ENCODE peak calls at places on chromosomes 7 and 10, in nine cellular contexts. X is T-helper 9 cell; L is endothelial cell; B is pancreas; P is KBM-7; K is CD8-positive, alpha-beta T cell; A is lung microvascular endothelial cell; U is gastrocnemius medialis; F is H54. W is an unnamed sample.

GRCh38 chr10:122164815-122165491 is 106.1 kb upstream of the BTBD16 start:
- DNase-seq in X (no peak), L (no peak), B (peak), P (no peak), K (no peak), A (no peak), U (no peak), F (no peak), W (no peak)

GRCh38 chr10:63365976-63366765 is 99.6 kb downstream of the JMJD1C start:
- DNase-seq in X (no peak), L (no peak), B (no peak), P (no peak), K (no peak), A (peak), U (no peak), F (no peak), W (no peak)

GRCh38 chr10:126147866-126148578 is 240.3 kb downstream of the ADAM12 start:
- DNase-seq in X (no peak), L (no peak), B (no peak), P (no peak), K (no peak), A (peak), U (no peak), F (no peak), W (no peak)

GRCh38 chr7:113790025-113790424 is 128.8 kb downstream of the PPP1R3A start:
- DNase-seq in X (no peak), L (no peak), B (no peak), P (no peak), K (no peak), A (no peak), U (peak), F (no peak), W (no peak)

GRCh38 chr10:29239569-29240472 is 49.0 kb upstream of the LYZL1 start:
- DNase-seq in X (no peak), L (peak), B (no peak), P (peak), K (no peak), A (peak), U (no peak), F (peak), W (no peak)

GRCh38 chr10:34792881-34793280 is 22.2 kb downstream of the PARD3 start:
- DNase-seq in X (no peak), L (no peak), B (no peak), P (no peak), K (no peak), A (no peak), U (no peak), F (no peak), W (no peak)

GRCh38 chr7:143910473-143911248 is 8.7 kb upstream of the TCAF1 start:
- DNase-seq in X (no peak), L (no peak), B (no peak), P (no peak), K (no peak), A (no peak), U (no peak), F (no peak), W (no peak)

GRCh38 chr10:69515699-69516547 is 57.3 kb downstream of the NEUROG3 start:
- DNase-seq in X (peak), L (peak), B (peak), P (peak), K (peak), A (peak), U (no peak), F (peak), W (peak)

W was measured in CD4-positive, CD25-positive, alpha-beta regulatory T cell.